ENCODE peak calls at places on chromosomes 7 and 10, in four cellular contexts. M, V, Z and E are unnamed samples.
A peak's percentile ranks its signal among the peaks of the same experiment; 100 is the strongest.

GRCh38 chr7:107473975-107474598 is 4.2 kb downstream of the GPR22 start:
- DNase-seq in M (no peak), V (no peak), Z (no peak), E (no peak)

GRCh38 chr7:69691734-69692133 is 93.5 kb downstream of the AUTS2 start:
- DNase-seq in M (no peak), V (no peak), Z (no peak), E (no peak)

GRCh38 chr10:55063817-55064216 is 262.8 kb upstream of the PCDH15 start:
- DNase-seq in M (no peak), V (no peak), Z (no peak), E (no peak)

GRCh38 chr7:80392229-80393169 is 119.4 kb downstream of the GNAT3 start:
- DNase-seq in M (no peak), V (no peak), Z (peak; percentile 50), E (no peak)

GRCh38 chr7:95396136-95397032 is at the start of gene PON3:
- DNase-seq in M (peak; percentile 84), V (peak; percentile 77), Z (no peak), E (peak; percentile 64)

GRCh38 chr10:99393683-99394082 is 36.7 kb downstream of the GOT1 start:
- DNase-seq in M (no peak), V (no peak), Z (no peak), E (no peak)

GRCh38 chr7:51316262-51316665 is 345 bp downstream of the COBL start:
- DNase-seq in M (peak; percentile 87), V (peak; percentile 71), Z (peak; percentile 71), E (peak; percentile 22)

GRCh38 chr10:48523820-48524758 is 80.8 kb downstream of the ARHGAP22 start:
- DNase-seq in M (peak; percentile 77), V (no peak), Z (peak; percentile 23), E (no peak)

GRCh38 chr7:19020711-19021110 is 96.7 kb downstream of the TWIST1 start:
- DNase-seq in M (no peak), V (no peak), Z (no peak), E (no peak)

GRCh38 chr10:79168231-79168630 is 99.5 kb downstream of the ZMIZ1 start:
- DNase-seq in M (no peak), V (no peak), Z (no peak), E (no peak)

GRCh38 chr7:80410081-80410480 is 101.8 kb downstream of the GNAT3 start:
- DNase-seq in M (no peak), V (no peak), Z (no peak), E (no peak)

DNA sequence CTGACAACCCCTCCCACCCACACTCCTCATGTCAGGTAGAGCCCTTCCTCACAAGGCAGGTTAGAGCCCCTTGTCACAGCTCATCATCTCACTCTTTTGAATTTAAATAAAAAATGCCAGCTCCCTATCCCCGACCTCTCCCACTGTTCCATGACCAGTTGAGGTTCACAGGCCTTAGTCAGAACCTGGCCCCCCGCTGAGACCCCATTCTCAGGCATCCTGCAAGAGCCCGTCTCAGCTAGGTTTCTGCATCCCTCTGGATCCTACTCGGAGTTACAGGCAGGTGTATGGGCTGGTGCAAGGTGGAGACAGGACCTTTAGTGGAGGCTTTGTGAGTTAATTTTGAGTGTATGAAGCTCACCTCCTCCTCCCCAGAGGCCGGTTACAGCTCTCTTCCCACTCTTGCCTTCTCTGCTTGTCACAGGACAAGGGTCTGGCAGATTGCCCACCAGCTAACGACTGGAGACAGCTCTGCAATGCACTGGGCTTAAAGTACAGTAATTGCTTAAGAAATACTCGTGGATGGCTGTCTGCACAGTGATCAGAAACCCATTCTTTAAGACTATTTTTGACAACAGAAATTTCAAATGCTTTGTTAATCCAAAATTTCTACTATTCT is 394.9 kb upstream of the DPP6 start:
- DNase-seq in M (no peak), V (no peak), Z (no peak), E (peak; percentile 38)
- H3K9me3 ChIP-seq in M (no peaks in the 10 kb centered on the region), V (peaks cover 3% of the 10 kb centered on the region), Z (peaks cover 7% of the 10 kb centered on the region), E (peaks cover 2% of the 10 kb centered on the region)

GRCh38 chr10:18334116-18334867 is 194.1 kb downstream of the CACNB2 start:
- DNase-seq in M (no peak), V (no peak), Z (no peak), E (no peak)
- H3K4me3 ChIP-seq in M (no peak overlapping the region), V (no peak overlapping the region), Z (no peak overlapping the region), E (no peak overlapping the region)

GRCh38 chr10:119209050-119209735 is 1.8 kb downstream of the GRK5 start:
- DNase-seq in M (no peak), V (peak; percentile 70), Z (peak; percentile 78), E (peak; percentile 75)

GRCh38 chr10:119209736-119210355 is 2.5 kb downstream of the GRK5 start:
- DNase-seq in M (no peak), V (no peak), Z (no peak), E (no peak)

GRCh38 chr10:119207713-119208552 is 562 bp downstream of the GRK5 start:
- DNase-seq in M (peak; percentile 84), V (peak; percentile 68), Z (peak; percentile 73), E (peak; percentile 81)

GRCh38 chr10:119207367-119207668 is at the start of gene GRK5:
- DNase-seq in M (peak; percentile 97), V (peak; percentile 97), Z (peak; percentile 99), E (peak; percentile 96)

GRCh38 chr10:119208553-119208940 is 1.2 kb downstream of the GRK5 start:
- DNase-seq in M (no peak), V (no peak), Z (no peak), E (no peak)
- H3K27ac ChIP-seq in M (no peak overlapping the region), V (peak overlapping the region; percentile 84), Z (peak overlapping the region; percentile 92), E (peak overlapping the region; percentile 91)

GRCh38 chr7:77808517-77808916 is 9.9 kb downstream of the PHTF2 start:
- DNase-seq in M (no peak), V (no peak), Z (no peak), E (no peak)
- H3K9me3 ChIP-seq in M (no peaks in the 10 kb centered on the region), V (peaks cover 21% of the 10 kb centered on the region), Z (peaks cover 20% of the 10 kb centered on the region), E (no peaks in the 10 kb centered on the region)